ENCODE peak calls at places on chromosomes 2 and 18, in eight cellular contexts. S is K562, T is gastrocnemius medialis, O is A549, A is body of pancreas, E is tibial nerve, Q is prostate gland, Z is stomach. I is an unnamed sample.

GRCh38 chr18:8972116-8972515 is 130.4 kb upstream of the NDUFV2 start:
- DNase-seq in S (no peak), T (no peak), O (no peak), A (no peak), E (no peak), Q (no peak), Z (no peak), I (no peak)

GRCh38 chr2:229884775-229885699 is 36.8 kb downstream of the TRIP12 start:
- DNase-seq in S (no peak), T (no peak), O (no peak), A (no peak), E (no peak), Q (no peak), Z (no peak), I (no peak)

GRCh38 chr2:113901943-113902342 is 12.1 kb downstream of the ACTR3 start:
- DNase-seq in S (no peak), T (no peak), O (no peak), A (no peak), E (no peak), Q (no peak), Z (no peak), I (no peak)

GRCh38 chr2:217288472-217289063 is 428.7 kb upstream of the TNP1 start:
- DNase-seq in S (no peak), T (no peak), O (no peak), A (no peak), E (no peak), Q (no peak), Z (no peak), I (no peak)

GRCh38 chr2:110157153-110157793 is 41.7 kb upstream of the MALL start:
- DNase-seq in S (peak; percentile 21), T (no peak), O (peak; percentile 80), A (peak; percentile 46), E (no peak), Q (peak; percentile 24), Z (no peak), I (no peak)

GRCh38 chr2:177551989-177552413 is 159.4 kb downstream of the AGPS start:
- DNase-seq in S (peak; percentile 26), T (no peak), O (peak; percentile 25), A (peak; percentile 94), E (no peak), Q (peak; percentile 8), Z (peak; percentile 89), I (peak; percentile 19)

GRCh38 chr2:174038472-174038871 is 73.3 kb upstream of the SP3 start:
- DNase-seq in S (no peak), T (no peak), O (no peak), A (no peak), E (no peak), Q (no peak), Z (no peak), I (peak; percentile 9)

GRCh38 chr2:215609089-215610032 is 173.5 kb upstream of the FN1 start:
- DNase-seq in S (no peak), T (no peak), O (peak; percentile 49), A (no peak), E (no peak), Q (no peak), Z (no peak), I (no peak)

GRCh38 chr18:32612651-32613050 is 142.0 kb upstream of the GAREM1 start:
- DNase-seq in S (no peak), T (no peak), O (no peak), A (no peak), E (no peak), Q (peak; percentile 84), Z (no peak), I (no peak)

DNA sequence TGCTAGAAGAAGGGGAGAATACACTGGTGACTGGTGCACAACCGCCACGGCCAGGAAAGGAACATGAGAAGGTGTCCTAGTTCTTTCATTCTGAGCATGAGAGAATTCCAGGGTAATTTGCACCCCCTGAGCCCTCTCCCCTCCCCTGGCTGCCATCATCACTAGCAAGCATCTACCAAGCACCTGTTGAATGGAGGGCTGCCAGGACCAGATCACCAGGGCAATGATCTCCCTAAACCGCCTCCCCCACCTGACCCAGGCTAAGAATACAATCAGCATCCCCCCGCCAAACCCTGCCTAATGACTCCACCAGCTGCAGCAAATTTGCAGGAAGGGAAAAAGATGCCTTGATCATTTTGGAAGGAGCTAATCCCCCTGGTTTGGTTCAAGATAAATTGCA is 100.2 kb downstream of the STPG4 start:
- DNase-seq in S (no peak), T (peak; percentile 74), O (no peak), A (no peak), E (no peak), Q (no peak), Z (no peak), I (no peak)
- TF ChIP-seq POLR2A in S (no peak), T (no peak), O (no peak), A (no peak), E (no peak), Q (no peak), Z (no peak), I (no peak)

GRCh38 chr2:237125967-237126366 is 40.3 kb downstream of the COPS8 start:
- DNase-seq in S (no peak), T (no peak), O (no peak), A (no peak), E (no peak), Q (no peak), Z (peak; percentile 36), I (no peak)

GRCh38 chr2:237124820-237125219 is 39.1 kb downstream of the COPS8 start:
- DNase-seq in S (no peak), T (no peak), O (no peak), A (no peak), E (no peak), Q (no peak), Z (no peak), I (no peak)

GRCh38 chr2:237120956-237121720 is 35.4 kb downstream of the COPS8 start:
- DNase-seq in S (no peak), T (no peak), O (no peak), A (no peak), E (no peak), Q (no peak), Z (no peak), I (no peak)

GRCh38 chr2:237118731-237119130 is 33.0 kb downstream of the COPS8 start:
- DNase-seq in S (no peak), T (no peak), O (no peak), A (no peak), E (no peak), Q (no peak), Z (no peak), I (no peak)

GRCh38 chr2:237122214-237122666 is 36.6 kb downstream of the COPS8 start:
- DNase-seq in S (peak; percentile 41), T (peak; percentile 49), O (peak; percentile 80), A (peak; percentile 49), E (peak; percentile 42), Q (no peak), Z (peak; percentile 60), I (peak; percentile 90)
- TF ChIP-seq CTCF in S (peak; percentile 42), T (peak; percentile 70), O (peak; percentile 86), A (peak; percentile 48), E (peak; percentile 39), Q (peak; percentile 17), Z (no peak), I (no peak)

GRCh38 chr2:27752551-27753237 is 18.8 kb upstream of the MRPL33 start:
- DNase-seq in S (peak; percentile 40), T (no peak), O (no peak), A (peak; percentile 86), E (no peak), Q (peak; percentile 48), Z (peak; percentile 76), I (peak; percentile 65)
- H3K4me3 ChIP-seq in S (peak overlapping the region; percentile 44), T (no peak overlapping the region), O (no peak overlapping the region), A (no peak overlapping the region), E (no peak overlapping the region), Q (peak overlapping the region; percentile 16), Z (peak overlapping the region; percentile 16), I (no peak overlapping the region)

DNA sequence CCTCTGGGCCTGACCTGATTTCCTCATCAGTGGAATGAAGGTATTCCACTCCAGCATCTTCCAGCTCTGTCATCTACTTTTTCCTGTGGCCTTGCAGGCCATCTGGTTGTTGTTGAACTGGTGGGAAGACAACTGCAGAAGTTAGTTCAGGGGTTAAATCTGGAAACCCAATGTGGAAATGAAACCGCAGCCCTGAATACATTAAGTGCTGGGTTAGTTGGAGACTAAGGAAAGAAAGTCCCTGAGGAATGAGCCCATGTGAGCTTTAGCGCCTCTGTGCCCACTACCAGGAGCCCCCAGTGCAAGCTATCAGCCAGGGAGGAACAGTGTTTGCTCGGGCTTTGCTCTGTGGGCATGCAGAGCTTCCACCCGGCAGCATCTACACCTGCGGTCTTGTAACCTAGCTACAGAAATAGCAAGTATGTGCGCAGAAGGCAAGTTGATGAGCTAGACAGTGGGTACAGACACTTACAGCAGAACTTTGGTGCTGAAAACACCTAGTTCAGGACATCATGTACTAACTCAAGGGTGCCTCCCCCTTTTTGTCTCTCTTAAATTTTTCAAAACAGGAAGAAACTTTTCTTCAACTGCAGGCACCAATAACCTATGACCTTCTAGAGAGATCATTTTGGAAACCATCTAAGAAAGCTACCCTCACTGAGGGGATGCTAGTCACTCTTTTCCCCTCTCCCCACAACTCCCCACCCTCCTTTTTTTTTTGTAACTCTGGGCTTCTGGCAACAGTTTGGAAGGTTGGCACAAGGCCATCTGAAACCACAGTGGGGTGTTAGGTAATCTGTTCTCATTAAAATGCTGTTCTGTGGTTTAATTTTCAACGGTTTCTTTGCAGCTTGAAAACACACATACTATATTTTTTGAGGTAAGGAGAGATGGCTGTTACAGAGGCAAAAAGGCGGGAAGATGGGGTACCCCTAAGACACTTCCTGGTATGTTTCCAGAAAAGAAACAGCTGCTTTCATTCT is 18.3 kb upstream of the CXCR4 start:
- DNase-seq in S (no peak), T (no peak), O (no peak), A (peak; percentile 21), E (no peak), Q (peak; percentile 14), Z (peak; percentile 58), I (no peak)
- TF ChIP-seq POLR2A in S (no peak), T (peak; percentile 8), O (no peak), A (no peak), E (no peak), Q (no peak), Z (no peak), I (no peak)

DNA sequence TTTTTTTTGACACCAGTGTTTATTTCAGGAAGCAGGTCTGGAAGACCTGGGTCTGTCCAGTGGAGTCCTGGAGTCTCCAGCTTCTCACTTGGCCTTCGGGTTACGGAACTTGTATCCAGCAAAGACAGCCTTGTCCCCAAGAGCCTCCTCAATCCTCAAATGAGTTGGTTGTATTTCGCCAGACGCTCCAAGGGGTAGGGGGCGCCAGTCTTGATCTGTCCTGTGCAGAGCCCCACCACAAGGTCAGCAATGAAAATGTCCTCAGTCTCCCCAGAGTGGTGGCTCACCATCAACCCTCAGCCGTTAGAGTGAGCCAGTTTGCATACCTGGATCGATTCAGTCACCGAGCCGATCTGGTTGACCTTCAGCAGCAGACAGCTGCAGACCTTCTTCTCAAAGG is 21.9 kb downstream of the ASXL2 start:
- DNase-seq in S (no peak), T (no peak), O (no peak), A (no peak), E (no peak), Q (no peak), Z (no peak), I (no peak)
- TF ChIP-seq CTCF in S (no peak), T (no peak), O (peak; percentile 7), A (no peak), E (no peak), Q (no peak), Z (no peak), I (no peak)

DNA sequence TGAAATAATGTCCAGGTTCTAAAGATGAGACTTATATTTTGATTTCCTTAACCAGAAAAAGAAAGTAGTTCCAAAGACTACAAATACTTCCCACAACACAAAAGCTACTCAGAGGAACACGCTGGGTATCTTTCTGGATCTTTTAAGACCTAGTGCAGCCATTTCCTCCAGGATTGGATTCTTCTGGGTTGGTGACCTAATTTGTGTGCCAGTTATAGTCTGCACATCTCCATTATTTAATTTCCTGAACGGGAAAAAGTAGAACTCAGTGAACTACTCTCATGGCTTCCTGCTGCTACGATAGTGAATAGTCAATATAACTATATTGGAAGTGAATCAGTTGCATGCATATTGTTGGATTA is 1.5 kb downstream of the TMEM87B start:
- DNase-seq in S (no peak), T (no peak), O (no peak), A (no peak), E (no peak), Q (no peak), Z (no peak), I (no peak)
- H3K4me3 ChIP-seq in S (peak overlapping the region; percentile 64), T (peak overlapping the region; percentile 85), O (peak overlapping the region; percentile 73), A (no peak overlapping the region), E (peak overlapping the region; percentile 95), Q (peak overlapping the region; percentile 90), Z (peak overlapping the region; percentile 83), I (no peak overlapping the region)